ENCODE peak calls at places on chromosome 12, in four cellular contexts. V is A172, U is HuH-7, S is posterior vena cava. Z is an unnamed sample.
A peak's percentile ranks its signal among the peaks of the same experiment; 100 is the strongest.

GRCh38 chr12:49054524-49054923 is 6.1 kb downstream of the KMT2D start:
- DNase-seq in V (no peak), U (no peak), S (peak; percentile 80), Z (no peak)

GRCh38 chr12:29164477-29165163 is 15.5 kb downstream of the FAR2 start:
- DNase-seq in V (peak; percentile 42), U (peak; percentile 64), S (no peak), Z (peak; percentile 36)

GRCh38 chr12:29783773-29784666 is at the start of gene TMTC1:
- DNase-seq in V (peak; percentile 39), U (peak; percentile 66), S (peak; percentile 89), Z (no peak)

GRCh38 chr12:62684586-62685295 is 218.1 kb downstream of the MON2 start:
- DNase-seq in V (no peak), U (no peak), S (peak; percentile 92), Z (no peak)

GRCh38 chr12:20946732-20947131 is 136.2 kb downstream of the SLCO1B3 start:
- DNase-seq in V (peak; percentile 11), U (peak; percentile 6), S (no peak), Z (no peak)

GRCh38 chr12:57603758-57604453 is 718 bp upstream of the DTX3 start:
- DNase-seq in V (peak; percentile 34), U (no peak), S (no peak), Z (peak; percentile 45)

GRCh38 chr12:89825591-89826449 is 117.2 kb upstream of the ATP2B1 start:
- DNase-seq in V (peak; percentile 62), U (peak; percentile 50), S (no peak), Z (no peak)

GRCh38 chr12:111141205-111141604 is 220.8 kb upstream of the MYL2 start:
- DNase-seq in V (no peak), U (no peak), S (no peak), Z (no peak)

GRCh38 chr12:93591137-93591868 is 18.8 kb downstream of the SOCS2 start:
- DNase-seq in V (peak; percentile 64), U (peak; percentile 26), S (peak; percentile 95), Z (peak; percentile 72)

GRCh38 chr12:2501464-2502181 is 293.1 kb upstream of the FKBP4 start:
- DNase-seq in V (no peak), U (no peak), S (no peak), Z (no peak)

GRCh38 chr12:2138294-2138693 is 85.5 kb downstream of the CACNA1C start:
- DNase-seq in V (no peak), U (no peak), S (no peak), Z (no peak)

GRCh38 chr12:96047621-96048211 is 12.3 kb upstream of the LTA4H start:
- DNase-seq in V (no peak), U (no peak), S (no peak), Z (peak; percentile 98)

GRCh38 chr12:39840422-39840821 is 220.8 kb upstream of the ABCD2 start:
- DNase-seq in V (no peak), U (no peak), S (no peak), Z (no peak)

GRCh38 chr12:132007041-132007440 is 57.3 kb downstream of the EP400 start:
- DNase-seq in V (no peak), U (no peak), S (peak; percentile 80), Z (no peak)

GRCh38 chr12:2057041-2057792 is 4.4 kb downstream of the CACNA1C start:
- DNase-seq in V (peak; percentile 13), U (peak; percentile 65), S (peak; percentile 89), Z (no peak)

GRCh38 chr12:31589582-31589895 is 1.4 kb downstream of the DENND5B start:
- DNase-seq in V (no peak), U (no peak), S (no peak), Z (no peak)

GRCh38 chr12:70919597-70920035 is 922 bp downstream of the PTPRR start:
- DNase-seq in V (peak; percentile 5), U (no peak), S (peak; percentile 47), Z (peak; percentile 5)

GRCh38 chr12:55724226-55724939 is 4.2 kb downstream of the RDH5 start:
- DNase-seq in V (no peak), U (peak; percentile 77), S (peak; percentile 92), Z (no peak)

Z was measured in foreskin keratinocyte.